ENCODE peak calls at places on chromosomes 4 and X, in eight cellular contexts. G, B, P, W, R, V, D and T are unnamed samples.

GRCh38 chrX:136148391-136148790 is 1.1 kb downstream of the FHL1 start:
- DNase-seq in G (no peak), V (no peak), W (no peak), R (no peak), P (no peak), D (no peak), B (no peak), T (no peak)

GRCh38 chr4:144699565-144699964 is 53.6 kb downstream of the HHIP start:
- DNase-seq in P (no peak), V (no peak), W (no peak), G (no peak), R (no peak), D (no peak), B (no peak), T (no peak)

GRCh38 chr4:107318078-107318477 is 282.0 kb upstream of the DKK2 start:
- DNase-seq in V (no peak), B (no peak), D (no peak), G (no peak), R (no peak), P (no peak), W (no peak), T (no peak)

GRCh38 chr4:183011213-183011907 is 87.7 kb upstream of the WWC2 start:
- DNase-seq in P (no peak), R (no peak), D (no peak), W (no peak), B (no peak), G (no peak), V (no peak), T (no peak)

GRCh38 chrX:140764401-140764919 is 54.9 kb downstream of the LINC00632 start:
- DNase-seq in P (no peak), W (peak), R (peak), G (no peak), V (peak), B (no peak), D (no peak), T (peak)

GRCh38 chr4:147714575-147715401 is 17.1 kb upstream of the ARHGAP10 start:
- DNase-seq in W (no peak), V (no peak), D (peak), P (no peak), G (no peak), R (no peak), B (no peak), T (no peak)

GRCh38 chr4:101277661-101278060 is 69.7 kb downstream of the PPP3CA start:
- DNase-seq in G (no peak), B (no peak), W (no peak), V (no peak), P (no peak), D (no peak), R (peak), T (no peak)

GRCh38 chrX:27918799-27919198 is 62.5 kb downstream of the DCAF8L1 start:
- DNase-seq in D (no peak), R (peak), W (no peak), G (no peak), P (no peak), V (no peak), B (no peak), T (no peak)

GRCh38 chr4:1194028-1194900 is 21.9 kb upstream of the SPON2 start:
- DNase-seq in G (no peak), R (peak), W (peak), V (peak), D (no peak), B (no peak), P (peak), T (peak)

GRCh38 chr4:95541094-95541493 is 7.7 kb downstream of the UNC5C start:
- DNase-seq in G (no peak), B (no peak), W (no peak), P (no peak), V (no peak), R (no peak), D (no peak), T (no peak)

GRCh38 chrX:47697171-47697570 is 38.2 kb upstream of the UXT start:
- DNase-seq in P (no peak), B (no peak), G (no peak), V (no peak), W (no peak), D (no peak), R (peak), T (no peak)

GRCh38 chr4:76772498-76773106 is 125.3 kb downstream of the SOWAHB start:
- DNase-seq in R (peak), D (no peak), B (no peak), W (no peak), P (no peak), G (no peak), V (no peak), T (no peak)

GRCh38 chr4:95949808-95950207 is 109.9 kb downstream of the PDHA2 start:
- DNase-seq in P (no peak), V (no peak), B (no peak), W (no peak), R (no peak), D (no peak), G (no peak), T (no peak)